ENCODE peak calls at places on chromosomes 1 and 21, in nine cellular contexts. U is heart right ventricle, N is H9, J is psoas muscle, W is pancreas, R is dorsolateral prefrontal cortex, H is Calu3, A is GM06990, S is endothelial cell. G is an unnamed sample.

GRCh38 chr1:112715264-112716053 is at the start of gene PPM1J:
- DNase-seq in U (peak), N (peak), J (peak), W (peak), R (peak), H (peak), A (peak), S (peak), G (peak)

GRCh38 chr1:34840426-34840825 is 19.1 kb downstream of the SMIM12 start:
- DNase-seq in U (no peak), N (peak), J (no peak), W (no peak), R (no peak), H (no peak), A (no peak), S (no peak), G (no peak)

GRCh38 chr1:233707153-233707905 is 93.4 kb downstream of the KCNK1 start:
- DNase-seq in U (no peak), N (no peak), J (no peak), W (peak), R (no peak), H (peak), A (no peak), S (no peak), G (no peak)

GRCh38 chr1:206658264-206658980 is 23.1 kb downstream of the DYRK3 start:
- DNase-seq in U (peak), N (peak), J (peak), W (no peak), R (no peak), H (peak), A (peak), S (peak), G (peak)

GRCh38 chr1:185541861-185542260 is 192.3 kb upstream of the HMCN1 start:
- DNase-seq in U (no peak), N (no peak), J (no peak), W (no peak), R (no peak), H (no peak), A (no peak), S (no peak), G (no peak)

GRCh38 chr21:43940672-43941071 is 71.4 kb upstream of the TRAPPC10 start:
- DNase-seq in U (no peak), N (peak), J (peak), W (no peak), R (no peak), H (no peak), A (no peak), S (no peak), G (no peak)

GRCh38 chr1:203366476-203366875 is 15.6 kb upstream of the FMOD start:
- DNase-seq in U (no peak), N (no peak), J (no peak), W (no peak), R (no peak), H (no peak), A (no peak), S (no peak), G (no peak)

GRCh38 chr1:66176012-66176715 is 357.8 kb upstream of the SGIP1 start:
- DNase-seq in U (no peak), N (peak), J (no peak), W (no peak), R (no peak), H (no peak), A (no peak), S (no peak), G (no peak)

GRCh38 chr1:207822602-207823451 is 71.0 kb downstream of the CD46 start:
- DNase-seq in U (peak), N (peak), J (peak), W (peak), R (peak), H (peak), A (peak), S (no peak), G (peak)

GRCh38 chr1:202589190-202589680 is 121.0 kb downstream of the SYT2 start:
- DNase-seq in U (peak), N (peak), J (peak), W (peak), R (no peak), H (peak), A (no peak), S (peak), G (no peak)

GRCh38 chr1:47650205-47650604 is 212.4 kb downstream of the FOXD2 start:
- DNase-seq in U (no peak), N (peak), J (no peak), W (no peak), R (no peak), H (peak), A (no peak), S (no peak), G (no peak)

GRCh38 chr1:89757532-89757931 is 63.3 kb upstream of the LRRC8D start:
- DNase-seq in U (peak), N (no peak), J (peak), W (peak), R (no peak), H (no peak), A (peak), S (peak), G (peak)

GRCh38 chr1:61865646-61866220 is 123.5 kb downstream of the PATJ start:
- DNase-seq in U (no peak), N (no peak), J (no peak), W (no peak), R (no peak), H (no peak), A (no peak), S (no peak), G (no peak)

GRCh38 chr1:15946546-15947381 is 29.1 kb downstream of the ZBTB17 start:
- DNase-seq in U (no peak), N (no peak), J (no peak), W (no peak), R (no peak), H (no peak), A (no peak), S (no peak), G (no peak)

GRCh38 chr1:109791495-109792040 is 27.8 kb upstream of the EPS8L3 start:
- DNase-seq in U (no peak), N (peak), J (no peak), W (no peak), R (peak), H (no peak), A (no peak), S (no peak), G (no peak)

GRCh38 chr1:42915456-42915855 is 43.2 kb downstream of the SLC2A1 start:
- DNase-seq in U (no peak), N (peak), J (no peak), W (no peak), R (no peak), H (no peak), A (no peak), S (no peak), G (no peak)

GRCh38 chr1:169122976-169123375 is 16.5 kb downstream of the ATP1B1 start:
- DNase-seq in U (no peak), N (no peak), J (no peak), W (no peak), R (no peak), H (no peak), A (no peak), S (no peak), G (peak)

GRCh38 chr1:108560430-108561144 is 687 bp downstream of the EEIG2 start:
- DNase-seq in U (peak), N (peak), J (peak), W (peak), R (peak), H (peak), A (peak), S (peak), G (peak)

GRCh38 chr1:228903573-228904122 is 168.4 kb downstream of the RHOU start:
- DNase-seq in U (no peak), N (no peak), J (no peak), W (no peak), R (no peak), H (no peak), A (no peak), S (no peak), G (no peak)

GRCh38 chr1:236576004-236576403 is 28.3 kb downstream of the HEATR1 start:
- DNase-seq in U (no peak), N (no peak), J (no peak), W (no peak), R (no peak), H (no peak), A (no peak), S (no peak), G (no peak)

GRCh38 chr1:84433253-84434080 is 35.2 kb downstream of the DNASE2B start:
- DNase-seq in U (no peak), N (peak), J (peak), W (peak), R (peak), H (peak), A (peak), S (peak), G (peak)

DNA sequence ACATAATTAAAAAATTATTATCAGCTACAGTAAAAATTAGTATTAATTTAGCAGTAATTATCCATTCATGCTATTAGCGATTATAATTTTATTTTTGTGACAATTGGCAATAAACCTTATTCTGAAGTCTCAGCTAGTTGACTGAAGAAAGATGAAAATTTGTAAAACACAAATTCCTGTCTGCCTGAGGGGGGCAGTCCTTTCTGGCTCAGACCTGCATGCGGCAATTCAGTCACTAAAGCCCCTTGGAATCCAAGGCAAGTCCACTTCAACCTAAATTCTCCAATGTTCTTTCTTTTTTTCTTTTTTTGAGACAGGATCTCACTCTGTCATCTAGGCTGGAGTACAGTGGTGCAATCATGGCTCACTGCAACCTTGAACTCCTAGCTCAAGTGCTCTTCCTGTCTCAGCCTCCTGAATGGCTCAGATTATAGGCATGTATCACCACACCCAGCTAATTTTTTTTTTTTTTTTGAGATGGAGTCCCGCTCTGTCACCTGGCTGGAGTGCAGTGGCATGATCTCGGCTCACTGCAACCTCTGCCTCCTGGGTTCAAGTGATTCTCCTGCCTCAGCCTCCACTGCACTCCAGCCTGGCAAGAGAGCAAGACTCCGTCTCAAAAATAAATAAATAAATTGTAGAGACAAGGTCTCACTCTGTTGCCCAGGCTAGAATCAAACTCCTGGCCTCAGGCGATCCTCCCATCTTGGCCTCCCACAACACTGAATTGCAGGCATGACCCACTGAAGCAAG is 24.1 kb upstream of the ITPKB start:
- DNase-seq in U (no peak), N (no peak), J (no peak), W (no peak), R (no peak), H (no peak), A (no peak), S (no peak), G (no peak)
- TF ChIP-seq CTCF in U (no peak), N (peak), J (no peak), W (no peak), R (no peak), H (no peak), A (no peak), S (no peak), G (no peak)

GRCh38 chr1:244413736-244414135 is 38.0 kb downstream of the ADSS2 start:
- DNase-seq in U (no peak), N (no peak), J (no peak), W (no peak), R (no peak), H (no peak), A (no peak), S (no peak), G (no peak)

GRCh38 chr1:244419004-244419403 is 32.7 kb downstream of the ADSS2 start:
- DNase-seq in U (no peak), N (no peak), J (no peak), W (no peak), R (no peak), H (no peak), A (no peak), S (no peak), G (no peak)

GRCh38 chr1:244409648-244410164 is 42.0 kb downstream of the ADSS2 start:
- DNase-seq in U (no peak), N (no peak), J (no peak), W (no peak), R (no peak), H (no peak), A (peak), S (no peak), G (peak)

GRCh38 chr1:244412116-244412639 is 39.5 kb downstream of the ADSS2 start:
- DNase-seq in U (no peak), N (no peak), J (no peak), W (no peak), R (no peak), H (no peak), A (no peak), S (no peak), G (no peak)

GRCh38 chr1:244414543-244414942 is 37.2 kb downstream of the ADSS2 start:
- DNase-seq in U (no peak), N (no peak), J (no peak), W (no peak), R (no peak), H (no peak), A (no peak), S (no peak), G (no peak)
- TF ChIP-seq CTCF in U (no peak), N (peak), J (no peak), W (no peak), R (no peak), H (no peak), A (no peak), S (no peak), G (no peak)

GRCh38 chr1:38009841-38010180 is 2.7 kb upstream of the UTP11 start:
- DNase-seq in U (no peak), N (no peak), J (no peak), W (no peak), R (no peak), H (no peak), A (no peak), S (no peak), G (no peak)

GRCh38 chr1:38013027-38013588 is 574 bp downstream of the UTP11 start:
- DNase-seq in U (no peak), N (no peak), J (no peak), W (no peak), R (no peak), H (peak), A (no peak), S (no peak), G (peak)

GRCh38 chr1:38015978-38016640 is 3.6 kb downstream of the UTP11 start:
- DNase-seq in U (no peak), N (no peak), J (peak), W (no peak), R (no peak), H (no peak), A (no peak), S (no peak), G (no peak)

GRCh38 chr1:38014724-38015424 is 2.3 kb downstream of the UTP11 start:
- DNase-seq in U (no peak), N (no peak), J (no peak), W (no peak), R (no peak), H (no peak), A (no peak), S (no peak), G (no peak)

GRCh38 chr1:38014171-38014570 is 1.6 kb downstream of the UTP11 start:
- DNase-seq in U (no peak), N (no peak), J (no peak), W (no peak), R (no peak), H (no peak), A (no peak), S (no peak), G (no peak)
- TF ChIP-seq CTCF in U (no peak), N (no peak), J (no peak), W (no peak), R (no peak), H (no peak), A (no peak), S (peak), G (no peak)

GRCh38 chr1:6353605-6353947 is 40.0 kb downstream of the ACOT7 start:
- DNase-seq in U (no peak), N (no peak), J (no peak), W (no peak), R (no peak), H (no peak), A (no peak), S (no peak), G (no peak)
- TF ChIP-seq CTCF in U (no peak), N (no peak), J (no peak), W (no peak), R (no peak), H (no peak), A (no peak), S (no peak), G (no peak)